ENCODE peak calls at places on chromosomes 2 and 18, in eight cellular contexts. Y is LoVo; R is psoas muscle; O is HEK293T; M is T-helper 17 cell; H is NCI-H510A treated with DMSO at 0.1 percent for 48 hours; W is A549; F is activated naive CD4-positive, alpha-beta T cell. Z is an unnamed sample.

GRCh38 chr2:196481323-196481695 is 158.2 kb upstream of the CCDC150 start:
- DNase-seq in F (no peak), W (no peak), Y (no peak), O (no peak), M (no peak), R (no peak), H (no peak), Z (no peak)

GRCh38 chr2:109264595-109265328 is 135.8 kb downstream of the SH3RF3 start:
- DNase-seq in H (no peak), R (no peak), O (no peak), F (no peak), W (no peak), M (no peak), Y (peak; percentile 7), Z (no peak)

GRCh38 chr2:23073681-23074080 is 311.3 kb upstream of the KLHL29 start:
- DNase-seq in R (no peak), O (no peak), M (no peak), Y (no peak), F (no peak), W (no peak), H (no peak), Z (no peak)

GRCh38 chr2:5923957-5924945 is 232.1 kb downstream of the SOX11 start:
- DNase-seq in H (no peak), O (no peak), W (no peak), Y (no peak), R (no peak), M (no peak), F (no peak), Z (no peak)

GRCh38 chr2:61948661-61949457 is 43.4 kb downstream of the COMMD1 start:
- DNase-seq in R (no peak), O (no peak), H (no peak), Y (no peak), W (no peak), M (no peak), F (no peak), Z (no peak)

GRCh38 chr2:44932079-44932478 is 9.4 kb upstream of the SIX3 start:
- DNase-seq in F (no peak), R (no peak), H (no peak), W (no peak), O (no peak), M (no peak), Y (no peak), Z (no peak)

GRCh38 chr2:182792441-182792840 is 74.0 kb downstream of the FRZB start:
- DNase-seq in H (no peak), O (no peak), F (no peak), M (no peak), R (no peak), W (no peak), Y (no peak), Z (no peak)

GRCh38 chr2:217065695-217066405 is 206.0 kb upstream of the TNP1 start:
- DNase-seq in R (no peak), F (no peak), Y (peak; percentile 5), M (no peak), O (no peak), H (no peak), W (peak; percentile 88), Z (no peak)

GRCh38 chr2:165016772-165017411 is 61.6 kb upstream of the SLC38A11 start:
- DNase-seq in Y (peak; percentile 46), O (peak; percentile 59), R (no peak), W (peak; percentile 49), M (no peak), F (no peak), H (peak; percentile 29), Z (no peak)

GRCh38 chr18:23585007-23585871 is 1.1 kb downstream of the NPC1 start:
- DNase-seq in H (no peak), W (peak; percentile 38), M (no peak), O (peak; percentile 34), Y (peak; percentile 54), R (no peak), F (no peak), Z (no peak)